ENCODE peak calls at places on chromosomes 6 and 20, in five cellular contexts. I is K562, M is GM12878, N is HepG2, L is H1. W is an unnamed sample.
A peak's percentile ranks its signal among the peaks of the same experiment; 100 is the strongest.

GRCh38 chr6:46269447-46270229 is 98.9 kb upstream of the ENPP5 start:
- DNase-seq in I (no peak), M (no peak), N (no peak), L (no peak), W (no peak)

GRCh38 chr6:104633125-104633524 is 226.6 kb downstream of the HACE1 start:
- DNase-seq in I (no peak), M (no peak), N (no peak), L (no peak), W (no peak)

GRCh38 chr6:53723331-53723730 is 57.8 kb upstream of the KLHL31 start:
- DNase-seq in I (no peak), M (no peak), N (no peak), L (no peak), W (no peak)

GRCh38 chr6:143620461-143620860 is 57.3 kb upstream of the PHACTR2 start:
- DNase-seq in I (no peak), M (no peak), N (no peak), L (no peak), W (no peak)

GRCh38 chr6:169368200-169368599 is 114.6 kb upstream of the THBS2 start:
- DNase-seq in I (no peak), M (no peak), N (no peak), L (no peak), W (no peak)

GRCh38 chr6:106411643-106412200 is 51.2 kb downstream of the CRYBG1 start:
- DNase-seq in I (no peak), M (no peak), N (no peak), L (no peak), W (no peak)

GRCh38 chr20:16018881-16019280 is 554.4 kb downstream of the KIF16B start:
- DNase-seq in I (no peak), M (no peak), N (no peak), L (no peak), W (no peak)

GRCh38 chr6:113668712-113669408 is 188.3 kb upstream of the MARCKS start:
- DNase-seq in I (no peak), M (no peak), N (peak; percentile 83), L (no peak), W (no peak)

GRCh38 chr20:48782901-48783308 is 44.9 kb downstream of the PREX1 start:
- DNase-seq in I (no peak), M (no peak), N (no peak), L (no peak), W (no peak)

GRCh38 chr20:63915471-63915870 is 20.5 kb downstream of the DNAJC5 start:
- DNase-seq in I (no peak), M (no peak), N (no peak), L (no peak), W (no peak)

GRCh38 chr6:26342106-26342999 is 22.6 kb upstream of the BTN3A2 start:
- DNase-seq in I (no peak), M (no peak), N (no peak), L (no peak), W (no peak)

GRCh38 chr6:70700922-70701876 is 33.5 kb downstream of the SMAP1 start:
- DNase-seq in I (no peak), M (no peak), N (no peak), L (no peak), W (no peak)

GRCh38 chr6:37134622-37135191 is 35.2 kb upstream of the PIM1 start:
- DNase-seq in I (no peak), M (no peak), N (no peak), L (no peak), W (no peak)

GRCh38 chr20:45968801-45969711 is 2.9 kb downstream of the ZNF335 start:
- DNase-seq in I (peak; percentile 4), M (no peak), N (no peak), L (no peak), W (no peak)

GRCh38 chr20:45971425-45971674 is 653 bp downstream of the ZNF335 start:
- DNase-seq in I (no peak), M (no peak), N (no peak), L (no peak), W (no peak)

GRCh38 chr20:45970646-45971424 is 1.2 kb downstream of the ZNF335 start:
- DNase-seq in I (no peak), M (no peak), N (no peak), L (no peak), W (peak; percentile 53)

GRCh38 chr20:45968081-45968671 is 3.8 kb downstream of the ZNF335 start:
- DNase-seq in I (peak; percentile 6), M (no peak), N (no peak), L (no peak), W (peak; percentile 15)

GRCh38 chr20:45969712-45970634 is 2.0 kb downstream of the ZNF335 start:
- DNase-seq in I (peak; percentile 48), M (no peak), N (peak; percentile 86), L (no peak), W (peak; percentile 75)
- TF ChIP-seq RFX5 in I (no peak), M (no peak), N (no peak), L (no peak), W (no peak)

DNA sequence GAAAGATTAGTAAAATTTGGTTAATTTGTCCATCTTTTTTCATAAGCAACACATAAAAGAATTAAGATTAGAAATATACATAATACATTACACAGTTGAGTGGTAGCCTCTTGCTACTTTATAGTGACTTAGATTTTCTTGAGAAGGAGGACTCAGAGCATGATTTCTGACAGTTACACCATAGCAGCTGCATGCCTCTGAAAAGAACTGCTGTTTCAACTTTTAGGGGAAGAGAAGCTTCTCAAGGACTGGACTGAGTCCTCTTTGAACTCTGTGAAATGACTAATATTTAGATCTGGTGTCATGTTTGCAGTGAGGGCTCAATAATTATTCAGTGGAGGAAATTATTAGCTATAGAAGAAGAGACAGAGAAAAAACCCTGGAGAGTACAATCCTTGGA is 272.5 kb downstream of the BTBD9 start:
- DNase-seq in I (no peak), M (no peak), N (no peak), L (no peak), W (no peak)
- TF ChIP-seq TAF1 in I (no peak), M (no peak), N (no peak), L (no peak), W (no peak)

GRCh38 chr20:35111141-35111888 is 18.7 kb upstream of the TRPC4AP start:
- DNase-seq in I (no peak), M (no peak), N (no peak), L (no peak), W (no peak)
- TF ChIP-seq RFX5 in I (no peak), M (no peak), N (no peak), L (no peak), W (no peak)

GRCh38 chr6:147285087-147285855 is 81.1 kb downstream of the STXBP5 start:
- DNase-seq in I (peak; percentile 30), M (no peak), N (peak; percentile 46), L (no peak), W (peak; percentile 43)
- TF ChIP-seq TAF1 in I (no peak), M (no peak), N (no peak), L (no peak), W (no peak)

GRCh38 chr6:20326422-20326728 is 75.3 kb upstream of the E2F3 start:
- DNase-seq in I (no peak), M (no peak), N (no peak), L (no peak), W (no peak)

GRCh38 chr6:20328266-20328946 is 73.3 kb upstream of the E2F3 start:
- DNase-seq in I (no peak), M (no peak), N (no peak), L (no peak), W (no peak)

GRCh38 chr6:20327141-20327540 is 74.5 kb upstream of the E2F3 start:
- DNase-seq in I (no peak), M (no peak), N (no peak), L (no peak), W (no peak)

GRCh38 chr6:20331042-20331441 is 70.6 kb upstream of the E2F3 start:
- DNase-seq in I (no peak), M (no peak), N (no peak), L (no peak), W (no peak)

GRCh38 chr6:20325641-20326421 is 75.8 kb upstream of the E2F3 start:
- DNase-seq in I (no peak), M (no peak), N (no peak), L (no peak), W (no peak)
- TF ChIP-seq RFX5 in I (no peak), M (no peak), N (no peak), L (no peak), W (no peak)

DNA sequence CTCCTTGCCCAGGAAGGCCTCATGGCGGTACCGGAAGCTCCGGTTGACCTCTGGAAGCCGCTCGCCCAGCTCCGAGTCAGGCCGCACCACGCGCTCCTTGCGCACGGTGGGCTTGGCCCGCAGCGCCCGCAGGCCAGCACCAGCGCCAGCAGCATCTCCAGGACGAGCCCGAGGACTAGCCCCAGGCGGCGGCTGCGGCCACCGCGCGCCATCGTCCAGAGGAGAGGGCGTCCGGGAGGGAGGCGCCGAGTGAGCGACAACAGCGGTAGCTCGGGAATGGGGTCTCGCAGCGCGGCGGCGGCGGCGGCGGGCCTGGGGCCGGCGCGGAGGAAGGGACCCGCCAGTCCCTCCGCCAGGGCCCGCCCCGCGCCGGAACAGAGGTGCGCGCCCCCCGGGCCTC is 27.6 kb upstream of the CGA start:
- DNase-seq in I (no peak), M (no peak), N (no peak), L (no peak), W (no peak)
- TF ChIP-seq TAF1 in I (no peak), M (no peak), N (no peak), L (no peak), W (no peak)

GRCh38 chr6:92377137-92377536 is 1042.2 kb downstream of the EPHA7 start:
- DNase-seq in I (no peak), M (no peak), N (no peak), L (no peak), W (no peak)

GRCh38 chr6:92371809-92372208 is 1047.5 kb downstream of the EPHA7 start:
- DNase-seq in I (no peak), M (no peak), N (no peak), L (no peak), W (no peak)

GRCh38 chr6:92371211-92371610 is 1048.1 kb downstream of the EPHA7 start:
- DNase-seq in I (no peak), M (no peak), N (peak; percentile 71), L (no peak), W (no peak)

GRCh38 chr6:92380803-92381601 is 1038.4 kb downstream of the EPHA7 start:
- DNase-seq in I (no peak), M (no peak), N (no peak), L (no peak), W (no peak)

DNA sequence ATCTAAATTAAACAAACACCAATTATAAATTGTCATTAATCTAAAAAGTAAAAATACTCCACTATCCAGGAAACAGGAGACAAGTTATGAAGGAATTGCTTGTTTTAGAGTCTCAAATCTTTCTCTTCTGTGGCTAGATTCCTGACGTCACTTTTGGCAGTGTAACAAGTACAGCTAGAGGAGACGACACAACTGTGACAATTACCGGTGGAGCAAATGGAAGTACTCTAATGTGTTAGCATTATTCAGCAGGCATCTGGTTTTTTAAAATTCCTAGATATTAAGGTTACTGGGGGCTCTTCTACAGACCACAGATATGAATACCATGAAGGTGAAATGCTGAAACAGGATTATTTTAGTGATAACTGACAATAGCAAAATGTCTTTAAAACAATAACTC is 1042.6 kb downstream of the EPHA7 start:
- DNase-seq in I (no peak), M (no peak), N (no peak), L (no peak), W (no peak)
- TF ChIP-seq RFX5 in I (no peak), M (no peak), N (no peak), L (no peak), W (no peak)

GRCh38 chr6:15423286-15423957 is 177.6 kb downstream of the JARID2 start:
- DNase-seq in I (no peak), M (no peak), N (no peak), L (no peak), W (no peak)
- TF ChIP-seq TAF1 in I (no peak), M (no peak), N (no peak), L (no peak), W (no peak)

GRCh38 chr6:90375681-90376439 is 79.2 kb upstream of the BACH2 start:
- DNase-seq in I (no peak), M (no peak), N (no peak), L (no peak), W (no peak)
- TF ChIP-seq RFX5 in I (no peak), M (no peak), N (no peak), L (no peak), W (no peak)

W was measured in SK-N-SH.